ENCODE peak calls at places on chromosomes 16 and 17, in four cellular contexts. D is A549, E is body of pancreas, Q is IMR-90. J is an unnamed sample.

GRCh38 chr16:35391328-35391727 is 1931.9 kb downstream of the TP53TG3F start:
- DNase-seq in D (no peak), E (peak), Q (peak), J (no peak)

GRCh38 chr16:8959921-8960787 is 3.6 kb downstream of the USP7 start:
- DNase-seq in D (no peak), E (no peak), Q (peak), J (no peak)

GRCh38 chr16:56672761-56673536 is 3.3 kb downstream of the MT1H start:
- DNase-seq in D (no peak), E (no peak), Q (peak), J (no peak)

GRCh38 chr16:4897328-4897727 is 39.6 kb downstream of the PPL start:
- DNase-seq in D (no peak), E (no peak), Q (no peak), J (no peak)

GRCh38 chr17:39777534-39778365 is 40.0 kb downstream of the GRB7 start:
- DNase-seq in D (no peak), E (no peak), Q (no peak), J (no peak)

GRCh38 chr17:34465756-34466155 is 102.7 kb upstream of the CCL1 start:
- DNase-seq in D (no peak), E (no peak), Q (no peak), J (no peak)

GRCh38 chr16:85441189-85441889 is 171.8 kb upstream of the GSE1 start:
- DNase-seq in D (no peak), E (no peak), Q (no peak), J (no peak)

GRCh38 chr17:273994-274832 is 78.4 kb downstream of the RPH3AL start:
- DNase-seq in D (no peak), E (no peak), Q (no peak), J (no peak)

GRCh38 chr16:931651-932500 is 38.9 kb downstream of the LMF1 start:
- DNase-seq in D (no peak), E (no peak), Q (no peak), J (no peak)

GRCh38 chr17:75131278-75132017 is at the start of gene NT5C:
- DNase-seq in D (peak), E (peak), Q (peak), J (peak)

GRCh38 chr16:1613728-1614225 is 1.6 kb downstream of the CRAMP1 start:
- DNase-seq in D (no peak), E (peak), Q (no peak), J (no peak)

GRCh38 chr16:4654946-4655590 is 30.4 kb downstream of the MGRN1 start:
- DNase-seq in D (no peak), E (no peak), Q (no peak), J (no peak)

GRCh38 chr17:29607557-29608195 is 14.7 kb downstream of the ANKRD13B start:
- DNase-seq in D (no peak), E (no peak), Q (no peak), J (no peak)

GRCh38 chr16:1548727-1549126 is 15.3 kb downstream of the TMEM204 start:
- DNase-seq in D (no peak), E (no peak), Q (no peak), J (no peak)

GRCh38 chr16:67951485-67951884 is 7.6 kb upstream of the LCAT start:
- DNase-seq in D (no peak), E (peak), Q (no peak), J (no peak)

GRCh38 chr17:45315583-45316270 is 1.1 kb downstream of the MAP3K14 start:
- DNase-seq in D (no peak), E (no peak), Q (no peak), J (no peak)

GRCh38 chr17:45313419-45313771 is 3.4 kb downstream of the MAP3K14 start:
- DNase-seq in D (no peak), E (no peak), Q (no peak), J (no peak)

GRCh38 chr17:45313927-45314760 is 2.7 kb downstream of the MAP3K14 start:
- DNase-seq in D (no peak), E (no peak), Q (no peak), J (no peak)

GRCh38 chr17:45316271-45317112 is at the start of gene MAP3K14:
- DNase-seq in D (no peak), E (peak), Q (peak), J (peak)

DNA sequence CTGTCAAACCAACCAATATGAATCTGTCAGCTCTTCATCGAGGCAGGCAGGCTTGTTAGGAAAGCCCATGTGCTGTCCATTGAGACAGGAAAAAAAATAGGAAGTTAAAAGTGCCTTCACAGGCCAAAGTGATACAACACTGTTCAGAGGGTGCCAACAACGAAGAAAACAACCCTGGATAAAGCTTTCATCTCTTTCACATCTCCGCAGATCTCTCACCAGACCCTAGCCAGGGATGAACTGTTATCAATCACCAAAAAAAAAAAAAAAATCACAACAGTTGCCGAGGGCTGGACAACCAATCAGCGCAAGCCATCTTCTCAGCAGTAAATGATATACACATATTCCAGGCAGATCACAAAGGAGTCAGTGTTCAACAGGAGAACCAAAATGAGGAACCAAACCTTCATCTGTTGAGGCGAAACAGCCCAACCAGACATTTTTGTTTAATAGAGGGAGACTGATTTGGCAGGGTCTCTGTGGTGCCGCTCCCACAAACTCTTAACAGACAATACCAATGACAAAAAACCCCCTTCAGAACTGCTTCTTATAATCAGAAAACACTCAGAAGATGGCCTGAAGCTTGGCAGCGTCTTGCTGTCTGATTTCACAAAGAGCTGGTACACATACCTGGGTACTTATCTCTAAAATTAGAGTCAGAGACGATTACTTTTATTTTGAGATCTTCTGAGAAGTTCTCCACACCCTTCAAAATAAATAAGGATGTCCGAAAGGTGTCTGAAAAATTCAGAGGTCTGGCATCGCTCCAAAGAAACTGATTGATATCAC is 1.9 kb downstream of the MAP3K14 start:
- DNase-seq in D (peak), E (no peak), Q (peak), J (no peak)
- H3K27ac ChIP-seq in D (peak), E (peak), Q (no peak), J (peak)

DNA sequence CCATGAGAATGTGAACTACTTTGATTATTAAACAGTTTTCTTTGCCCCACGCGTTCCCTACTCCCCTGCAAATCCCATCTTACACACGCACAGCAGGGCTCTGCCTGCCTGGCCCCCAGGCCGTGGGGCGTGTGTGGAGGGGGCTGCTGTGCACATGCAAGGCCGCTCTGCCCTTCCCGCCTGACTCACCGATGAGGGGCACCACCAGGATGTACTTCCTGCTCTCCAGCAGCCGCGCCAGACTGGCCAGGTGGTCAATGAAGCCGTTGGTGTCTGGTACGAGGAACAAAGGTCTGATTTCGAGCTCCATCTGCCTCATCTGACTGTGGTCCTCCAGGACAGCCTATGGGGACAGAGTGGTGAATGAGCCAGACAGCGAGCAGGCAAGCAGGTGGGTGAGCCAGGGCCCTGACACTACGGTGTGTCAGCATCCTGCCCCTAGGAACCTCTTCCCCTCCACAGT is 13.7 kb downstream of the HIC1 start:
- DNase-seq in D (no peak), E (no peak), Q (peak), J (no peak)
- TF ChIP-seq POLR2A in D (no peak), E (no peak), Q (no peak), J (no peak)

GRCh38 chr17:66268247-66268927 is 34.0 kb upstream of the PRKCA start:
- DNase-seq in D (no peak), E (no peak), Q (peak), J (no peak)
- H3K27ac ChIP-seq in D (peak), E (no peak), Q (peak), J (no peak)

GRCh38 chr16:89484923-89485679 is 5.3 kb downstream of the ANKRD11 start:
- DNase-seq in D (no peak), E (no peak), Q (no peak), J (no peak)
- TF ChIP-seq POLR2A in D (no peak), E (no peak), Q (no peak), J (no peak)

DNA sequence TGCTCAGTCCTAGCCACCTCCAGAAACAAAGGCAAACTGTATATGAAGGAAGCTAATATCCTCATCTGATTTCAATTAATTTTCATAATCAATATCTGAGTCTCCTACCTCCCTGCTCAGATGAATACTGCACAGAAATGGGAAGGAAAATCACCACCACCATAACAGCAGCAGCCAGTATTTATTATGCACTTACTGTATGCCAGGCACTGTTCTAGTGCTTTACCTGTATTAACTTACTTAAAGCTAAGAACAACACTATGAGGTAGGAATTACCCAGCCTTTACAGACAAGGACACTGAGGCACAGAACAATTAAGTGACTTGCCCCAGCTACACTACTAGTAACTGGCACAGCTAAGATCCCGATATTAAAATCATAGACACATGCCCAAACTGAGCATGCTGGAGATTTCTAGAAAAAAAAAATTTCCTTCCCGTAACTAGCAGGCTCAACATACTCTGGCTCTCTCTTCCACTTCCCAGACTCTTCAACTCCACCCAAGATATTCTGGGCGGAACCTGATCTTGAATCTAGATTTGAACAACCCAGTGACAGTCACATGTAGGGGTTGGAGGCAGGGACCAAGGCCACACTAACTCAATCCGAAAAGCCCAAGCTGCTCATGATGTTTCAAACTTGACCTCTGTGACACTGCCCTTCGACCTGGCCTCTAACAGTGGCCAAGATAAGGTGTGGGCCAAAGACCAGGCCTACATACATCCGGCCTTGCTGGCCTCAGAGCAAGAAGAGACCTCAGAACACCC is 3.9 kb downstream of the TRIM25 start:
- DNase-seq in D (no peak), E (no peak), Q (no peak), J (no peak)
- H3K27ac ChIP-seq in D (no peak), E (no peak), Q (no peak), J (peak)

GRCh38 chr16:70432800-70433455 is 6.0 kb downstream of the ST3GAL2 start:
- DNase-seq in D (no peak), E (no peak), Q (no peak), J (no peak)

GRCh38 chr16:70433456-70434103 is 5.3 kb downstream of the ST3GAL2 start:
- DNase-seq in D (no peak), E (no peak), Q (peak), J (no peak)

GRCh38 chr16:70429888-70430666 is 8.8 kb downstream of the ST3GAL2 start:
- DNase-seq in D (no peak), E (no peak), Q (no peak), J (no peak)

GRCh38 chr16:70430667-70431536 is 8.0 kb downstream of the ST3GAL2 start:
- DNase-seq in D (no peak), E (no peak), Q (peak), J (no peak)

DNA sequence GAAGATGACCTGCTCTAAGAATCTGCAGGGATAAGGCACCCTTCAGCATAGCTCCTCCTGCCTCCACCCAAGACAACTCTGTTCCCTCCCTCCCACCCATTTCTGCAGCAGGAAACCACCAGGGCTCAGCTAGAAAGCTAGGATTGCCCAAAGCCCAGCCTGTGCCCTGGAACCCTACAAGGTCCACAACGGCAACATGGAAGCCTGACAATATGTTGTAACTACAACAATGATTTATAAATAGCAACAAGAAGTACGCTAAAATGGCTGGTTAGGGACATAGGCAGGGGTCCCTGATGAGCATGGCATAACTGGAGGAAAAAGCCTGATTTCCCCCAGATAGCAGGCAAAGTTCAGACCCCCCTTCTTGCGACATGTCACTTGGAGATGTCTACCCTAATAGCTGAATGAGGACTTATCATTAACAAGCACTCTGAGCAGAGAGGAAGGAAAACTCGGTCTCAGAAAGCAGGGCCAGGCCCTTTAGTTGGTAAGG is 6.5 kb downstream of the ST3GAL2 start:
- DNase-seq in D (no peak), E (no peak), Q (no peak), J (no peak)
- TF ChIP-seq POLR2A in D (no peak), E (no peak), Q (no peak), J (no peak)

DNA sequence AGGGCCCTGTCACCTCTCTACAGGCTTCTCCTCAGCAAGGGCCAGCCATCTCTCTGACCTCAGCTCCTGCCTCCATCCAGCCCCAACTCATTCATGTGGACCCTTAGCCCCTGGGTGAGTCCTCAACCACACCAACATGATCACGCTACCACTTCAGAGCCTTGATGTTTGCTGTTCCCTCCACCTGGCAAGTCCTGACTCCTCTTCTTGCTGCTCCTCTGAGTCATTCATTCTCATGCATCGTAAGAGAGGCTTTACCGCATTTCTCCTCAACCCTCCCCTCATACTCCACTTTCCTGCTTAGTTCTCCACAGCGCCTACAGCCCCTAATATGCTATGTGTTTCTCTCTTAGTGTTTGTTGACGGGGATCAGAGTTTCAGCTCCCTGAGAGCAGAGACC is 99.9 kb downstream of the C17orf67 start:
- DNase-seq in D (no peak), E (no peak), Q (no peak), J (no peak)
- H3K27ac ChIP-seq in D (no peak), E (no peak), Q (no peak), J (no peak)